ENCODE peak calls at places on chromosome 5, in five cellular contexts. O is cardiac fibroblast; G is neural progenitor cell; L is activated T-cell treated with anti-CD3 and anti-CD28 coated beads for 24 hours; Z is activated CD8-positive, alpha-beta memory T cell treated with anti-CD3 and anti-CD28 coated beads, Interleukin-2, amount 50 U/mL, for 4 hours. S is an unnamed sample.
A peak's percentile ranks its signal among the peaks of the same experiment; 100 is the strongest.

GRCh38 chr5:138064526-138064925 is 19.3 kb upstream of the WNT8A start:
- DNase-seq in G (no peak), O (peak; percentile 46), Z (no peak), L (no peak), S (no peak)

GRCh38 chr5:142402752-142403318 is 78.0 kb upstream of the SPRY4 start:
- DNase-seq in G (no peak), Z (no peak), L (no peak), O (no peak), S (no peak)

GRCh38 chr5:38650540-38651275 is 94.3 kb upstream of the LIFR start:
- DNase-seq in G (no peak), O (peak; percentile 32), Z (no peak), L (no peak), S (no peak)

GRCh38 chr5:154278172-154278571 is 87.6 kb downstream of the GALNT10 start:
- DNase-seq in G (no peak), O (no peak), L (no peak), Z (no peak), S (no peak)

GRCh38 chr5:109759304-109759703 is 69.6 kb downstream of the MAN2A1 start:
- DNase-seq in O (peak; percentile 52), Z (no peak), L (no peak), G (no peak), S (no peak)

GRCh38 chr5:34703767-34704324 is 47.7 kb downstream of the RAI14 start:
- DNase-seq in G (peak; percentile 70), O (no peak), Z (no peak), L (no peak), S (no peak)

GRCh38 chr5:147784596-147784995 is 2.1 kb upstream of the JAKMIP2 start:
- DNase-seq in Z (no peak), L (no peak), G (no peak), O (no peak), S (no peak)

GRCh38 chr5:1214936-1215220 is 10.3 kb upstream of the SLC6A18 start:
- DNase-seq in G (no peak), O (no peak), L (no peak), Z (no peak), S (no peak)

GRCh38 chr5:88722546-88722945 is 160.4 kb downstream of the MEF2C start:
- DNase-seq in G (peak; percentile 11), Z (no peak), O (no peak), L (no peak), S (no peak)

GRCh38 chr5:79229357-79230174 is 6.4 kb upstream of the JMY start:
- DNase-seq in L (no peak), Z (no peak), G (no peak), O (no peak), S (no peak)